ENCODE peak calls at places on chromosomes 4 and X, in five cellular contexts. G is lower lobe of right lung, Y is tibial artery, T is aorta, M is PC-9. F is an unnamed sample.
A peak's percentile ranks its signal among the peaks of the same experiment; 100 is the strongest.

GRCh38 chr4:165378763-165379631 is at the start of gene CPE:
- DNase-seq in G (peak; percentile 82), Y (peak; percentile 93), T (peak; percentile 93), M (peak; percentile 72), F (peak; percentile 78)

GRCh38 chrX:66328950-66329596 is 165.0 kb downstream of the HEPH start:
- DNase-seq in G (peak; percentile 26), Y (no peak), T (peak; percentile 66), M (no peak), F (no peak)

GRCh38 chr4:48431401-48431800 is 51.7 kb upstream of the SLC10A4 start:
- DNase-seq in G (no peak), Y (no peak), T (no peak), M (no peak), F (no peak)

GRCh38 chr4:122679317-122679716 is 53.2 kb upstream of the BBS12 start:
- DNase-seq in G (no peak), Y (no peak), T (no peak), M (no peak), F (no peak)

GRCh38 chr4:80471701-80472100 is 136.2 kb downstream of the CFAP299 start:
- DNase-seq in G (peak; percentile 63), Y (no peak), T (no peak), M (peak; percentile 47), F (no peak)

GRCh38 chrX:2578864-2579263 is 78.1 kb upstream of the DHRSX start:
- DNase-seq in G (no peak), Y (no peak), T (no peak), M (no peak), F (no peak)

GRCh38 chrX:154472685-154473632 is 6.1 kb downstream of the LAGE3 start:
- DNase-seq in G (no peak), Y (no peak), T (no peak), M (no peak), F (no peak)

GRCh38 chr4:7291372-7292135 is 99.2 kb downstream of the SORCS2 start:
- DNase-seq in G (no peak), Y (peak; percentile 89), T (peak; percentile 91), M (no peak), F (peak; percentile 81)

GRCh38 chr4:125244848-125245450 is 69.8 kb upstream of the FAT4 start:
- DNase-seq in G (no peak), Y (no peak), T (no peak), M (no peak), F (no peak)

GRCh38 chr4:53476232-53477037 is 99.0 kb downstream of the FIP1L1 start:
- DNase-seq in G (no peak), Y (peak; percentile 78), T (peak; percentile 83), M (no peak), F (no peak)

GRCh38 chr4:53479731-53480525 is 102.5 kb downstream of the FIP1L1 start:
- DNase-seq in G (no peak), Y (no peak), T (no peak), M (no peak), F (no peak)

GRCh38 chr4:53478671-53479456 is 101.4 kb downstream of the FIP1L1 start:
- DNase-seq in G (no peak), Y (no peak), T (no peak), M (no peak), F (no peak)

GRCh38 chr4:53477038-53477565 is 99.7 kb downstream of the FIP1L1 start:
- DNase-seq in G (no peak), Y (no peak), T (no peak), M (no peak), F (no peak)

DNA sequence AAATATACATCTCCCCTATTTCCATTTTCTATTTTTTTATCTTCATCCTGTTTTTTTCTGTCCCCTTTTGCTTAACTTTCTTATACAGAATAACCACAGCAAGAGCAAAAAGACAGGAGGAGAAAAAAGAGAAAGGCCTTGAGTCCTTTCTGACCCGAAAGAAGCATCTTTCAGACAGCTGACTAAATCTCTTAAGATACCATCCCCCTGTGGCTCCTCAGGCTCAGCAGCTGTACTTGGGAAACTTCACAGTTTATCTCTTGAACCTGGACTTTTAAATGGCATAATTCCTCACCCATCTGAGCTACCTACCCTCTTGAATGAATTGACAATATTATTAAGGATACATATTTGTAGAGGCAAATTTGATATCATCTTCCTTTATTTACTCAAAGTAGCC is 100.2 kb downstream of the FIP1L1 start:
- DNase-seq in G (no peak), Y (no peak), T (no peak), M (no peak), F (no peak)
- H3K4me1 ChIP-seq in G (no peaks in the 10 kb centered on the region), Y (no peaks in the 10 kb centered on the region), T (peaks cover 2% of the 10 kb centered on the region), M (peaks cover 11% of the 10 kb centered on the region), F (no peaks in the 10 kb centered on the region)

DNA sequence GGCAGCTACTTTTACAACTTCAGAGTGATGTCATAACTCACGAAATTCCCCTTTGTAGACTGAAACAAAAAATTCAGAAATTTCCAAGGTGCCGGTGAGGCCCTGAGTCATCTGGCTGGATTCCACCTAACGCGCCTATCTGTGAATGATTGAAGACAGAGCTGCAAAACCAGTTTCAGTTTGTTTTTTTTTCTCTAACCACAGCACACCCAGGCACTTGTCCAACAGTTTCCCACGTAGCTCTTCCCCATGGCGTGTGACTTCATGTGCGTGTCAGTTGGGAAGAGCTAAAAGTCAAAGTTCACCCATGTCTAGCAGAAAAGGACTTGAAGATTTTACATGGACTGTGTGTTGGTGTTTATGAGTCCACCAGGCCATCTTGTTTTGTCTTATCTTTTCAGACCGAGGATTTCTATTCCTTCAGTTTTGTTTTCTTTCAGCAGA is 16.3 kb downstream of the TCEANC start:
- DNase-seq in G (peak; percentile 61), Y (peak; percentile 69), T (no peak), M (peak; percentile 74), F (peak; percentile 73)
- H3K27ac ChIP-seq in G (peak overlapping the region; percentile 68), Y (no peak overlapping the region), T (no peak overlapping the region), M (peak overlapping the region; percentile 94), F (no peak overlapping the region)

GRCh38 chr4:140720387-140721087 is 35.6 kb downstream of the TBC1D9 start:
- DNase-seq in G (no peak), Y (no peak), T (no peak), M (no peak), F (no peak)

GRCh38 chr4:140718240-140718639 is 37.9 kb downstream of the TBC1D9 start:
- DNase-seq in G (no peak), Y (no peak), T (no peak), M (no peak), F (no peak)

GRCh38 chr4:140719693-140720092 is 36.5 kb downstream of the TBC1D9 start:
- DNase-seq in G (no peak), Y (no peak), T (no peak), M (no peak), F (no peak)

GRCh38 chr4:140719022-140719421 is 37.2 kb downstream of the TBC1D9 start:
- DNase-seq in G (no peak), Y (no peak), T (no peak), M (no peak), F (no peak)

DNA sequence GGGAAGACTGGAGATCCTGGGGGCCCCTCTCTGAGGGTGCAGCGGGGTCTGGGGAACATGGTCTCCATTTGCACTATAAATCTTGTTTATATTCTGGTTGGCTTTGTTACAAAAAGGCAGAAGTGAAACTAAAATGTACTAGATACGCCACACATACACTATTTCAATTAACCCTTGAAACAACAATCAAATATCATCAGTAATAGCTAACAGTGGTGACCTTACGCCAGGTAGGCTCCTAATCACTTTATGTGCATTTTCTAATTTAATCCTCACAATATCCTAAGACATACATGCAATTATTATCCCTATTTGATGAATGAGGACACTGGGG is 35.1 kb downstream of the TBC1D9 start:
- DNase-seq in G (no peak), Y (no peak), T (no peak), M (no peak), F (no peak)
- H3K4me3 ChIP-seq in G (peak overlapping the region; percentile 42), Y (no peak overlapping the region), T (no peak overlapping the region), M (no peak overlapping the region), F (no peak overlapping the region)

GRCh38 chr4:3702551-3703221 is 63.5 kb upstream of the ADRA2C start:
- DNase-seq in G (peak; percentile 38), Y (peak; percentile 57), T (no peak), M (no peak), F (peak; percentile 40)
- H3K4me1 ChIP-seq in G (no peaks in the 10 kb centered on the region), Y (peaks cover 29% of the 10 kb centered on the region), T (no peaks in the 10 kb centered on the region), M (no peaks in the 10 kb centered on the region), F (no peaks in the 10 kb centered on the region)

F was measured in right cardiac atrium.